ENCODE peak calls at places on chromosomes 16 and 17, in nine cellular contexts. One of them, this sample, is unnamed.

GRCh38 chr16:80994451-80994850 is 12.2 kb downstream of the CMC2 start:
- DNase-seq in OCI-LY7: no peak
- DNase-seq in neural progenitor cell: no peak
- DNase-seq in hepatocyte: no peak
- DNase-seq in PC-3: peak; percentile 25
- DNase-seq in SK-N-SH: no peak
- DNase-seq in GM23248: peak; percentile 46
- DNase-seq in MM.1S: no peak
- DNase-seq in GM23338: no peak
- DNase-seq in this sample: no peak

GRCh38 chr17:46977348-46977747 is 1.7 kb downstream of the RPRML start:
- DNase-seq in SK-N-SH: peak; percentile 51
- DNase-seq in GM23338: peak; percentile 97
- DNase-seq in MM.1S: no peak
- DNase-seq in OCI-LY7: peak; percentile 72
- DNase-seq in neural progenitor cell: peak; percentile 93
- DNase-seq in PC-3: peak; percentile 72
- DNase-seq in GM23248: peak; percentile 34
- DNase-seq in hepatocyte: peak; percentile 65
- DNase-seq in this sample: no peak

GRCh38 chr16:54203384-54203783 is 83.2 kb downstream of the IRX3 start:
- DNase-seq in GM23248: no peak
- DNase-seq in hepatocyte: no peak
- DNase-seq in GM23338: no peak
- DNase-seq in MM.1S: no peak
- DNase-seq in neural progenitor cell: no peak
- DNase-seq in OCI-LY7: no peak
- DNase-seq in SK-N-SH: no peak
- DNase-seq in PC-3: no peak
- DNase-seq in this sample: no peak

GRCh38 chr16:89319883-89320716 is 102.6 kb downstream of the ZNF778 start:
- DNase-seq in PC-3: peak; percentile 89
- DNase-seq in GM23338: no peak
- DNase-seq in neural progenitor cell: no peak
- DNase-seq in hepatocyte: peak; percentile 71
- DNase-seq in SK-N-SH: no peak
- DNase-seq in OCI-LY7: no peak
- DNase-seq in GM23248: peak; percentile 93
- DNase-seq in MM.1S: peak; percentile 57
- DNase-seq in this sample: no peak

GRCh38 chr17:5049314-5049819 is 14.1 kb upstream of the SLC52A1 start:
- DNase-seq in SK-N-SH: no peak
- DNase-seq in OCI-LY7: peak; percentile 78
- DNase-seq in GM23248: no peak
- DNase-seq in hepatocyte: no peak
- DNase-seq in MM.1S: peak; percentile 18
- DNase-seq in neural progenitor cell: no peak
- DNase-seq in GM23338: no peak
- DNase-seq in PC-3: no peak
- DNase-seq in this sample: no peak

GRCh38 chr17:18949566-18949965 is 2.4 kb upstream of the SLC5A10 start:
- DNase-seq in hepatocyte: no peak
- DNase-seq in MM.1S: no peak
- DNase-seq in SK-N-SH: no peak
- DNase-seq in PC-3: no peak
- DNase-seq in GM23338: no peak
- DNase-seq in OCI-LY7: no peak
- DNase-seq in GM23248: no peak
- DNase-seq in neural progenitor cell: no peak
- DNase-seq in this sample: no peak

GRCh38 chr17:14301761-14302401 is 1.0 kb downstream of the HS3ST3B1 start:
- DNase-seq in GM23338: no peak
- DNase-seq in MM.1S: no peak
- DNase-seq in OCI-LY7: peak; percentile 26
- DNase-seq in SK-N-SH: no peak
- DNase-seq in PC-3: no peak
- DNase-seq in neural progenitor cell: peak; percentile 48
- DNase-seq in GM23248: peak; percentile 74
- DNase-seq in hepatocyte: peak; percentile 47
- DNase-seq in this sample: no peak

GRCh38 chr17:41301916-41302901 is at the start of gene KRTAP29-1:
- DNase-seq in SK-N-SH: no peak
- DNase-seq in GM23338: no peak
- DNase-seq in MM.1S: no peak
- DNase-seq in neural progenitor cell: no peak
- DNase-seq in PC-3: no peak
- DNase-seq in hepatocyte: no peak
- DNase-seq in GM23248: no peak
- DNase-seq in OCI-LY7: no peak
- DNase-seq in this sample: no peak

GRCh38 chr17:57597531-57598453 is 147.3 kb downstream of the CCDC182 start:
- DNase-seq in PC-3: peak; percentile 85
- DNase-seq in neural progenitor cell: peak; percentile 89
- DNase-seq in GM23248: peak; percentile 84
- DNase-seq in hepatocyte: peak; percentile 77
- DNase-seq in GM23338: peak; percentile 90
- DNase-seq in SK-N-SH: peak; percentile 82
- DNase-seq in MM.1S: no peak
- DNase-seq in OCI-LY7: peak; percentile 42
- DNase-seq in this sample: peak; percentile 65

GRCh38 chr17:40556884-40557414 is 8.3 kb downstream of the CCR7 start:
- DNase-seq in SK-N-SH: peak; percentile 76
- DNase-seq in OCI-LY7: no peak
- DNase-seq in neural progenitor cell: no peak
- DNase-seq in PC-3: no peak
- DNase-seq in MM.1S: no peak
- DNase-seq in GM23248: no peak
- DNase-seq in GM23338: no peak
- DNase-seq in hepatocyte: no peak
- DNase-seq in this sample: no peak

GRCh38 chr17:50601789-50602375 is 32.8 kb upstream of the ABCC3 start:
- DNase-seq in MM.1S: no peak
- DNase-seq in neural progenitor cell: no peak
- DNase-seq in PC-3: no peak
- DNase-seq in GM23248: no peak
- DNase-seq in OCI-LY7: no peak
- DNase-seq in SK-N-SH: peak; percentile 89
- DNase-seq in GM23338: no peak
- DNase-seq in hepatocyte: no peak
- DNase-seq in this sample: no peak

GRCh38 chr16:19542138-19542821 is 13.2 kb upstream of the VPS35L start:
- DNase-seq in GM23338: no peak
- DNase-seq in hepatocyte: peak; percentile 31
- DNase-seq in neural progenitor cell: no peak
- DNase-seq in MM.1S: no peak
- DNase-seq in OCI-LY7: no peak
- DNase-seq in GM23248: no peak
- DNase-seq in SK-N-SH: no peak
- DNase-seq in PC-3: no peak
- DNase-seq in this sample: no peak

GRCh38 chr17:49357516-49357915 is 4.5 kb downstream of the ZNF652 start:
- DNase-seq in SK-N-SH: no peak
- DNase-seq in neural progenitor cell: no peak
- DNase-seq in PC-3: no peak
- DNase-seq in OCI-LY7: no peak
- DNase-seq in GM23248: no peak
- DNase-seq in GM23338: no peak
- DNase-seq in MM.1S: no peak
- DNase-seq in hepatocyte: no peak
- DNase-seq in this sample: no peak

GRCh38 chr17:5587431-5588032 is 3.2 kb upstream of the NLRP1 start:
- DNase-seq in MM.1S: peak; percentile 83
- DNase-seq in OCI-LY7: peak; percentile 83
- DNase-seq in hepatocyte: peak; percentile 81
- DNase-seq in GM23338: peak; percentile 86
- DNase-seq in SK-N-SH: peak; percentile 68
- DNase-seq in PC-3: peak; percentile 79
- DNase-seq in GM23248: peak; percentile 74
- DNase-seq in neural progenitor cell: peak; percentile 85
- DNase-seq in this sample: peak; percentile 68

GRCh38 chr16:68739964-68740627 is 3.0 kb downstream of the CDH1 start:
- DNase-seq in GM23248: no peak
- DNase-seq in neural progenitor cell: no peak
- DNase-seq in GM23338: no peak
- DNase-seq in hepatocyte: peak; percentile 75
- DNase-seq in SK-N-SH: no peak
- DNase-seq in PC-3: no peak
- DNase-seq in MM.1S: no peak
- DNase-seq in OCI-LY7: peak; percentile 27
- DNase-seq in this sample: no peak

GRCh38 chr17:16342979-16343378 is 10.3 kb downstream of the CENPV start:
- DNase-seq in PC-3: peak; percentile 13
- DNase-seq in MM.1S: no peak
- DNase-seq in OCI-LY7: no peak
- DNase-seq in GM23338: no peak
- DNase-seq in SK-N-SH: no peak
- DNase-seq in neural progenitor cell: no peak
- DNase-seq in hepatocyte: no peak
- DNase-seq in GM23248: peak; percentile 70
- DNase-seq in this sample: no peak

GRCh38 chr17:7328840-7329359 is at the start of gene NEURL4:
- DNase-seq in PC-3: peak; percentile 2
- DNase-seq in GM23248: peak; percentile 76
- DNase-seq in neural progenitor cell: no peak
- DNase-seq in hepatocyte: no peak
- DNase-seq in MM.1S: peak; percentile 28
- DNase-seq in GM23338: peak; percentile 60
- DNase-seq in SK-N-SH: no peak
- DNase-seq in OCI-LY7: peak; percentile 46
- DNase-seq in this sample: no peak

GRCh38 chr17:27430882-27431491 is 25.3 kb upstream of the KSR1 start:
- DNase-seq in MM.1S: no peak
- DNase-seq in GM23338: peak; percentile 67
- DNase-seq in SK-N-SH: peak; percentile 70
- DNase-seq in OCI-LY7: peak; percentile 11
- DNase-seq in hepatocyte: peak; percentile 52
- DNase-seq in neural progenitor cell: peak; percentile 20
- DNase-seq in GM23248: peak; percentile 59
- DNase-seq in PC-3: peak; percentile 57
- DNase-seq in this sample: peak; percentile 28

GRCh38 chr16:65388592-65388991 is 266.7 kb upstream of the CDH11 start:
- DNase-seq in SK-N-SH: no peak
- DNase-seq in PC-3: peak; percentile 14
- DNase-seq in hepatocyte: no peak
- DNase-seq in GM23338: no peak
- DNase-seq in MM.1S: no peak
- DNase-seq in neural progenitor cell: no peak
- DNase-seq in GM23248: no peak
- DNase-seq in OCI-LY7: no peak
- DNase-seq in this sample: no peak

GRCh38 chr17:72833113-72833512 is 259.4 kb downstream of the SLC39A11 start:
- DNase-seq in OCI-LY7: no peak
- DNase-seq in GM23338: no peak
- DNase-seq in neural progenitor cell: no peak
- DNase-seq in PC-3: no peak
- DNase-seq in SK-N-SH: no peak
- DNase-seq in hepatocyte: no peak
- DNase-seq in MM.1S: no peak
- DNase-seq in GM23248: no peak
- DNase-seq in this sample: no peak

GRCh38 chr16:85554114-85554790 is 58.9 kb upstream of the GSE1 start:
- DNase-seq in OCI-LY7: peak; percentile 88
- DNase-seq in MM.1S: peak; percentile 80
- DNase-seq in hepatocyte: peak; percentile 61
- DNase-seq in GM23248: peak; percentile 84
- DNase-seq in SK-N-SH: peak; percentile 82
- DNase-seq in GM23338: peak; percentile 61
- DNase-seq in PC-3: peak; percentile 74
- DNase-seq in neural progenitor cell: peak; percentile 71
- DNase-seq in this sample: peak; percentile 80

GRCh38 chr16:70703041-70703834 is 17.4 kb upstream of the MTSS2 start:
- DNase-seq in GM23248: peak; percentile 99
- DNase-seq in PC-3: no peak
- DNase-seq in SK-N-SH: peak; percentile 88
- DNase-seq in OCI-LY7: no peak
- DNase-seq in MM.1S: no peak
- DNase-seq in neural progenitor cell: peak; percentile 55
- DNase-seq in GM23338: peak; percentile 70
- DNase-seq in hepatocyte: peak; percentile 71
- DNase-seq in this sample: no peak

GRCh38 chr16:86040496-86040895 is 141.5 kb downstream of the IRF8 start:
- DNase-seq in PC-3: no peak
- DNase-seq in neural progenitor cell: no peak
- DNase-seq in GM23248: no peak
- DNase-seq in SK-N-SH: no peak
- DNase-seq in OCI-LY7: no peak
- DNase-seq in MM.1S: no peak
- DNase-seq in hepatocyte: no peak
- DNase-seq in GM23338: no peak
- DNase-seq in this sample: no peak

GRCh38 chr16:59543641-59544040 is 809.5 kb upstream of the GOT2 start:
- DNase-seq in OCI-LY7: no peak
- DNase-seq in MM.1S: no peak
- DNase-seq in PC-3: peak; percentile 78
- DNase-seq in GM23338: no peak
- DNase-seq in GM23248: peak; percentile 28
- DNase-seq in neural progenitor cell: no peak
- DNase-seq in SK-N-SH: no peak
- DNase-seq in hepatocyte: no peak
- DNase-seq in this sample: no peak
- TF ChIP-seq EZH2phosphoT487 in OCI-LY7: no peak
- TF ChIP-seq EZH2phosphoT487 in MM.1S: no peak
- TF ChIP-seq EZH2phosphoT487 in PC-3: no peak
- TF ChIP-seq EZH2phosphoT487 in GM23338: no peak
- TF ChIP-seq EZH2phosphoT487 in GM23248: no peak
- TF ChIP-seq EZH2phosphoT487 in neural progenitor cell: no peak
- TF ChIP-seq EZH2phosphoT487 in SK-N-SH: no peak
- TF ChIP-seq EZH2phosphoT487 in hepatocyte: no peak
- TF ChIP-seq EZH2phosphoT487 in this sample: no peak

GRCh38 chr17:35166526-35166925 is 18.9 kb downstream of the UNC45B start:
- DNase-seq in neural progenitor cell: no peak
- DNase-seq in GM23248: no peak
- DNase-seq in SK-N-SH: no peak
- DNase-seq in hepatocyte: no peak
- DNase-seq in PC-3: no peak
- DNase-seq in MM.1S: no peak
- DNase-seq in GM23338: no peak
- DNase-seq in OCI-LY7: no peak
- DNase-seq in this sample: no peak
- TF ChIP-seq EZH2phosphoT487 in neural progenitor cell: no peak
- TF ChIP-seq EZH2phosphoT487 in GM23248: no peak
- TF ChIP-seq EZH2phosphoT487 in SK-N-SH: no peak
- TF ChIP-seq EZH2phosphoT487 in hepatocyte: no peak
- TF ChIP-seq EZH2phosphoT487 in PC-3: no peak
- TF ChIP-seq EZH2phosphoT487 in MM.1S: no peak
- TF ChIP-seq EZH2phosphoT487 in GM23338: no peak
- TF ChIP-seq EZH2phosphoT487 in OCI-LY7: no peak
- TF ChIP-seq EZH2phosphoT487 in this sample: no peak

GRCh38 chr17:11969565-11969964 is 27.7 kb downstream of the ZNF18 start:
- DNase-seq in neural progenitor cell: no peak
- DNase-seq in SK-N-SH: no peak
- DNase-seq in PC-3: no peak
- DNase-seq in OCI-LY7: no peak
- DNase-seq in GM23248: no peak
- DNase-seq in GM23338: no peak
- DNase-seq in hepatocyte: no peak
- DNase-seq in MM.1S: no peak
- DNase-seq in this sample: no peak
- TF ChIP-seq EZH2phosphoT487 in neural progenitor cell: no peak
- TF ChIP-seq EZH2phosphoT487 in SK-N-SH: no peak
- TF ChIP-seq EZH2phosphoT487 in PC-3: no peak
- TF ChIP-seq EZH2phosphoT487 in OCI-LY7: no peak
- TF ChIP-seq EZH2phosphoT487 in GM23248: no peak
- TF ChIP-seq EZH2phosphoT487 in GM23338: no peak
- TF ChIP-seq EZH2phosphoT487 in hepatocyte: no peak
- TF ChIP-seq EZH2phosphoT487 in MM.1S: no peak
- TF ChIP-seq EZH2phosphoT487 in this sample: no peak

GRCh38 chr16:30743690-30744089 is 4.5 kb upstream of the PHKG2 start:
- DNase-seq in hepatocyte: no peak
- DNase-seq in GM23338: no peak
- DNase-seq in PC-3: no peak
- DNase-seq in neural progenitor cell: no peak
- DNase-seq in SK-N-SH: no peak
- DNase-seq in MM.1S: no peak
- DNase-seq in GM23248: no peak
- DNase-seq in OCI-LY7: no peak
- DNase-seq in this sample: no peak
- TF ChIP-seq EZH2phosphoT487 in hepatocyte: no peak
- TF ChIP-seq EZH2phosphoT487 in GM23338: no peak
- TF ChIP-seq EZH2phosphoT487 in PC-3: no peak
- TF ChIP-seq EZH2phosphoT487 in neural progenitor cell: no peak
- TF ChIP-seq EZH2phosphoT487 in SK-N-SH: no peak
- TF ChIP-seq EZH2phosphoT487 in MM.1S: no peak
- TF ChIP-seq EZH2phosphoT487 in GM23248: no peak
- TF ChIP-seq EZH2phosphoT487 in OCI-LY7: no peak
- TF ChIP-seq EZH2phosphoT487 in this sample: no peak

This sample was measured in HCT116.